ENCODE peak calls at places on chromosomes 7 and 10, in seven cellular contexts. D is HCT116, S is K562, P is cardiac muscle cell, L is BJ, E is GM12878, H is Peyer's patch. O is an unnamed sample. For H3K36me3, the result is how much of the 10 kb centered on the place peaks cover.

GRCh38 chr7:68205826-68206225 is 1209.2 kb downstream of the TYW1 start:
- DNase-seq in P (no peak), D (no peak), S (no peak), E (no peak), H (no peak), L (no peak), O (no peak)

GRCh38 chr10:50439806-50440205 is 183.9 kb downstream of the SGMS1 start:
- DNase-seq in P (no peak), L (no peak), D (no peak), E (no peak), H (no peak), S (no peak), O (no peak)

GRCh38 chr7:105330526-105330925 is 58.2 kb downstream of the SRPK2 start:
- DNase-seq in H (no peak), L (no peak), E (no peak), S (no peak), D (no peak), P (no peak), O (no peak)

GRCh38 chr7:117324940-117325339 is 2.1 kb upstream of the WNT2 start:
- DNase-seq in E (no peak), L (no peak), D (no peak), P (no peak), H (no peak), S (no peak), O (no peak)

GRCh38 chr7:66236713-66237303 is 31.7 kb downstream of the TPST1 start:
- DNase-seq in H (no peak), L (no peak), P (no peak), E (no peak), D (no peak), S (no peak), O (no peak)

GRCh38 chr10:93722550-93722949 is 20.2 kb upstream of the FRA10AC1 start:
- DNase-seq in P (no peak), L (no peak), S (no peak), D (no peak), E (no peak), H (no peak), O (no peak)

GRCh38 chr10:51300617-51301350 is 226.5 kb downstream of the PRKG1 start:
- DNase-seq in P (peak), E (no peak), H (no peak), D (no peak), L (no peak), S (no peak), O (no peak)

GRCh38 chr7:6167587-6168154 is 104.8 kb downstream of the CYTH3 start:
- DNase-seq in L (no peak), D (no peak), H (no peak), P (no peak), S (no peak), E (no peak), O (no peak)

GRCh38 chr10:13681963-13682362 is 95.2 kb downstream of the PRPF18 start:
- DNase-seq in L (no peak), E (no peak), D (no peak), S (no peak), P (peak), H (no peak), O (no peak)

GRCh38 chr10:29304259-29305030 is 15.6 kb downstream of the LYZL1 start:
- DNase-seq in H (no peak), D (peak), L (peak), P (peak), S (peak), E (no peak), O (no peak)

GRCh38 chr10:109855746-109856145 is 67.6 kb downstream of the XPNPEP1 start:
- DNase-seq in S (no peak), L (no peak), H (no peak), E (no peak), D (no peak), P (no peak), O (no peak)

GRCh38 chr10:48448796-48449195 is 142.3 kb downstream of the MAPK8 start:
- DNase-seq in H (no peak), S (no peak), E (no peak), L (no peak), P (no peak), D (no peak), O (no peak)

GRCh38 chr7:128131115-128131514 is 99.9 kb upstream of the LRRC4 start:
- DNase-seq in D (no peak), S (no peak), H (no peak), L (no peak), P (no peak), E (no peak), O (no peak)

GRCh38 chr10:13991353-13991752 is 339.4 kb downstream of the FRMD4A start:
- DNase-seq in H (no peak), L (no peak), P (no peak), E (no peak), S (no peak), D (no peak), O (no peak)

GRCh38 chr10:92419740-92420553 is 129.0 kb downstream of the MARCHF5 start:
- DNase-seq in L (no peak), P (peak), E (no peak), H (no peak), S (no peak), D (no peak), O (no peak)

GRCh38 chr7:69845721-69846495 is 247.6 kb downstream of the AUTS2 start:
- DNase-seq in S (no peak), D (no peak), E (no peak), L (no peak), H (no peak), P (no peak), O (no peak)

GRCh38 chr10:22682237-22683192 is 31.9 kb downstream of the PIP4K2A start:
- DNase-seq in L (no peak), P (peak), S (peak), D (peak), E (peak), H (peak), O (no peak)

GRCh38 chr7:120131096-120131839 is 141.7 kb upstream of the KCND2 start:
- DNase-seq in H (no peak), D (no peak), S (no peak), L (no peak), E (no peak), P (no peak), O (no peak)

GRCh38 chr10:129646921-129647320 is 179.9 kb downstream of the MGMT start:
- DNase-seq in P (no peak), H (no peak), E (no peak), D (no peak), S (no peak), L (no peak), O (no peak)

GRCh38 chr7:22587322-22587721 is 87.3 kb upstream of the STEAP1B start:
- DNase-seq in P (peak), D (no peak), S (no peak), E (no peak), H (no peak), L (no peak), O (peak)

GRCh38 chr7:64625114-64626082 is 40.5 kb upstream of the ZNF107 start:
- DNase-seq in L (no peak), D (no peak), S (peak), E (no peak), P (no peak), H (no peak), O (no peak)

GRCh38 chr10:21176934-21177480 is 279.9 kb upstream of the NEBL start:
- DNase-seq in S (no peak), L (no peak), P (no peak), H (no peak), D (no peak), E (no peak), O (no peak)

GRCh38 chr10:128140425-128140824 is 14.2 kb upstream of the MKI67 start:
- DNase-seq in S (no peak), D (no peak), E (no peak), L (no peak), H (no peak), P (no peak), O (no peak)

GRCh38 chr7:19930851-19931250 is 157.4 kb upstream of the TMEM196 start:
- DNase-seq in E (no peak), P (no peak), H (no peak), D (no peak), S (no peak), L (no peak), O (no peak)

GRCh38 chr10:92074126-92074887 is 150.7 kb downstream of the BTAF1 start:
- DNase-seq in P (peak), S (no peak), L (no peak), H (no peak), E (no peak), D (peak), O (no peak)

GRCh38 chr10:12501324-12501723 is 152.0 kb downstream of the CAMK1D start:
- DNase-seq in P (peak), D (no peak), E (no peak), L (no peak), H (no peak), S (no peak), O (no peak)

GRCh38 chr10:133325392-133325760 is 11.3 kb downstream of the CALY start:
- DNase-seq in E (no peak), D (no peak), S (no peak), L (no peak), P (no peak), H (no peak), O (no peak)

GRCh38 chr7:23268746-23269145 is 22.2 kb downstream of the GPNMB start:
- DNase-seq in D (no peak), S (peak), L (no peak), H (no peak), E (no peak), P (no peak), O (no peak)

GRCh38 chr10:90779573-90779972 is 78.3 kb downstream of the HTR7 start:
- DNase-seq in H (no peak), L (no peak), S (peak), D (peak), P (no peak), E (no peak), O (no peak)

GRCh38 chr10:22666287-22667092 is 47.9 kb downstream of the PIP4K2A start:
- DNase-seq in S (peak), L (no peak), E (no peak), P (peak), H (peak), D (no peak), O (no peak)

GRCh38 chr10:58898854-58899573 is 277.4 kb upstream of the PHYHIPL start:
- DNase-seq in D (no peak), P (no peak), E (no peak), S (no peak), H (no peak), L (no peak), O (no peak)

GRCh38 chr7:83153419-83153818 is 9.3 kb downstream of the PCLO start:
- DNase-seq in L (no peak), P (no peak), D (no peak), E (no peak), H (no peak), S (no peak), O (no peak)

GRCh38 chr7:83155996-83156395 is 6.7 kb downstream of the PCLO start:
- DNase-seq in P (no peak), S (no peak), E (no peak), L (no peak), D (no peak), H (no peak), O (no peak)

GRCh38 chr7:83150310-83150709 is 12.4 kb downstream of the PCLO start:
- DNase-seq in D (no peak), S (no peak), E (no peak), P (no peak), L (no peak), H (no peak), O (no peak)

GRCh38 chr7:83159731-83160130 is 3.0 kb downstream of the PCLO start:
- DNase-seq in H (no peak), S (no peak), D (no peak), P (no peak), L (no peak), E (no peak), O (no peak)

GRCh38 chr7:83155407-83155806 is 7.3 kb downstream of the PCLO start:
- DNase-seq in H (no peak), S (no peak), L (no peak), D (no peak), E (no peak), P (no peak), O (no peak)
- TF ChIP-seq CTCF in H (no peak), S (no peak), L (no peak), D (no peak), E (no peak), P (no peak), O (no peak)

GRCh38 chr7:73509463-73509862 is 12.6 kb downstream of the BAZ1B start:
- DNase-seq in D (no peak), P (no peak), E (no peak), H (no peak), S (no peak), L (no peak), O (no peak)
- H3K36me3 ChIP-seq in D (under half), P (half or more), E (under half), H (half or more), S (half or more), L (under half), O (under half)

GRCh38 chr7:98135984-98136383 is 29.3 kb downstream of the LMTK2 start:
- DNase-seq in L (no peak), P (no peak), S (no peak), E (no peak), D (no peak), H (no peak), O (no peak)

GRCh38 chr7:98133181-98133580 is 26.5 kb downstream of the LMTK2 start:
- DNase-seq in S (peak), L (no peak), E (peak), H (peak), D (no peak), P (peak), O (peak)

GRCh38 chr7:98134420-98134819 is 27.8 kb downstream of the LMTK2 start:
- DNase-seq in E (no peak), D (no peak), H (no peak), P (no peak), S (no peak), L (no peak), O (no peak)

GRCh38 chr7:98136423-98136822 is 29.8 kb downstream of the LMTK2 start:
- DNase-seq in H (no peak), P (no peak), S (no peak), E (no peak), L (no peak), D (no peak), O (no peak)

DNA sequence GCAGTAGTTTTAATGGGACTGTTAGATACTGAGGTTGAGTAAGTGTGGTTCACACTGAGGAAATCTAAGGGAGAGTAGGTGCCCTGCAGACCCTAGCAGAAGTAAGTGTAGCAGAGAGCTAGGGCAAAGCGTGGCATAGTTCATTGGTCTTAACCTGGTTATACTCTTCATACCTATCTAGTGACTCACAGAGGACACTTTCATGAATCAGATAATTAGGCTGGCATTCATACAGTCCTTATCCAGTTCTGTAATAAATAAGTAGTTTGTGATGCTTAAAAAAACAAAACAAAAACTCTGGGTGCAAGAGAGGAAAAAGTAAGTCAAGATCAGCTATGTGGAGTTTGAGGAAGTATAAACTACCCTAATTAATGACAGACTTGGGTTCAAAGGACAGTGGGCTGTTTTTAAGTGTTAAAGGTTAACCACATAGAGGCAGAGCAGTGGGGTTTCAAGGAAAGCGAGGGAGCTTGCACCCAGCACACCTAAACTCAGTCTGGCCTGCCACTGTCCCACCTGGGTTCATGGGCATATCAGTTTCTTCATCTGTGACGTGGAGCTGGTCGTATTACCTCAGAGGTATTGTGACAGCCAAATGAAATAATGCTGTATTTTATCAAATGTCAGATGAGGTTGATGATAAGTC is 27.1 kb downstream of the LMTK2 start:
- DNase-seq in S (no peak), L (no peak), D (peak), E (no peak), H (no peak), P (peak), O (no peak)
- H3K4me3 ChIP-seq in S (no peak), L (no peak), D (peak), E (no peak), H (no peak), P (no peak), O (no peak)

DNA sequence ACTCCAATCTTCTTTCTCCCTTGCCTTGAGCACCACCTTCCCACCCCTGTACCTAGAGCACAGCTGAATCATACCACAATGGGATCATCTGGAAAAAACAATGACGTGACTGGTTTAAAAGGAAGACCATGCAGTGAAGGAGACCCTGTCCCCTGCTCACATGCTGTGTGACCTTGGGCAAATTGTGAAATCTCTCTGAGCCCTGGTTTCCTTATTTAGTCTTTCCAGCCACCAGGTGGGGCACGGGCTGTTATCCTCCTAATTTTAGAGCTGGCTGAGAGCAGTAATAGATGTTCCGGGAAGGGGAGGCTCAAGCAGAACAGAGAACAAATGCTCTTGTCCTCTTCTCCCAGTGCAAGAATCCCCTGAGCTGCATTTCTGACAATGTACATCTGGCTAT is 198.3 kb downstream of the RPS24 start:
- DNase-seq in D (no peak), E (no peak), L (no peak), P (peak), S (peak), H (no peak), O (no peak)
- TF ChIP-seq CTCF in D (peak), E (no peak), L (peak), P (peak), S (peak), H (no peak), O (no peak)

O was measured in GM06990.